ENCODE peak calls at places on chromosomes 2 and 18, in five cellular contexts. One of them, this sample, is unnamed.

GRCh38 chr2:218074031-218074430 is 5.0 kb downstream of the RUFY4 start:
- DNase-seq in mammary epithelial cell: no peak
- DNase-seq in PC-9: peak; percentile 60
- DNase-seq in fibroblast of lung: peak; percentile 5
- DNase-seq in MM.1S: peak; percentile 27
- DNase-seq in this sample: peak; percentile 60

GRCh38 chr2:341017-341542 is 53.2 kb upstream of the ALKAL2 start:
- DNase-seq in mammary epithelial cell: no peak
- DNase-seq in PC-9: no peak
- DNase-seq in fibroblast of lung: no peak
- DNase-seq in MM.1S: no peak
- DNase-seq in this sample: no peak

GRCh38 chr18:58054041-58054733 is 10.2 kb downstream of the NEDD4L start:
- DNase-seq in mammary epithelial cell: peak; percentile 63
- DNase-seq in PC-9: no peak
- DNase-seq in fibroblast of lung: peak; percentile 78
- DNase-seq in MM.1S: peak; percentile 41
- DNase-seq in this sample: peak; percentile 24

GRCh38 chr2:95274291-95275150 is at the start of gene PROM2:
- DNase-seq in mammary epithelial cell: peak; percentile 84
- DNase-seq in PC-9: peak; percentile 92
- DNase-seq in fibroblast of lung: no peak
- DNase-seq in MM.1S: no peak
- DNase-seq in this sample: peak; percentile 53

GRCh38 chr2:189082576-189082975 is 97.0 kb downstream of the COL5A2 start:
- DNase-seq in mammary epithelial cell: no peak
- DNase-seq in PC-9: no peak
- DNase-seq in fibroblast of lung: peak; percentile 44
- DNase-seq in MM.1S: no peak
- DNase-seq in this sample: peak; percentile 62

GRCh38 chr18:24176727-24177416 is 38.0 kb downstream of the CABYR start:
- DNase-seq in mammary epithelial cell: peak; percentile 27
- DNase-seq in PC-9: peak; percentile 21
- DNase-seq in fibroblast of lung: peak; percentile 36
- DNase-seq in MM.1S: peak; percentile 91
- DNase-seq in this sample: peak; percentile 75

GRCh38 chr18:13464432-13465125 is 246.0 kb downstream of the LDLRAD4 start:
- DNase-seq in mammary epithelial cell: no peak
- DNase-seq in PC-9: no peak
- DNase-seq in fibroblast of lung: peak; percentile 47
- DNase-seq in MM.1S: peak; percentile 53
- DNase-seq in this sample: no peak

GRCh38 chr2:224518806-224519580 is 66.2 kb downstream of the CUL3 start:
- DNase-seq in mammary epithelial cell: peak; percentile 32
- DNase-seq in PC-9: no peak
- DNase-seq in fibroblast of lung: peak; percentile 86
- DNase-seq in MM.1S: no peak
- DNase-seq in this sample: no peak

GRCh38 chr2:28247747-28248146 is 144.9 kb upstream of the FOSL2 start:
- DNase-seq in mammary epithelial cell: no peak
- DNase-seq in PC-9: no peak
- DNase-seq in fibroblast of lung: no peak
- DNase-seq in MM.1S: no peak
- DNase-seq in this sample: no peak

GRCh38 chr2:193272011-193272410 is 1077.3 kb upstream of the TMEFF2 start:
- DNase-seq in mammary epithelial cell: no peak
- DNase-seq in PC-9: no peak
- DNase-seq in fibroblast of lung: no peak
- DNase-seq in MM.1S: no peak
- DNase-seq in this sample: no peak

GRCh38 chr2:122083256-122084048 is 328.0 kb downstream of the TSN start:
- DNase-seq in mammary epithelial cell: no peak
- DNase-seq in PC-9: no peak
- DNase-seq in fibroblast of lung: no peak
- DNase-seq in MM.1S: no peak
- DNase-seq in this sample: no peak

GRCh38 chr2:223736488-223736887 is 100.9 kb downstream of the AP1S3 start:
- DNase-seq in mammary epithelial cell: no peak
- DNase-seq in PC-9: no peak
- DNase-seq in fibroblast of lung: no peak
- DNase-seq in MM.1S: no peak
- DNase-seq in this sample: no peak

GRCh38 chr2:27520316-27520715 is 23.7 kb downstream of the GCKR start:
- DNase-seq in mammary epithelial cell: no peak
- DNase-seq in PC-9: no peak
- DNase-seq in fibroblast of lung: no peak
- DNase-seq in MM.1S: no peak
- DNase-seq in this sample: no peak

GRCh38 chr2:119290859-119291587 is 67.4 kb downstream of the STEAP3 start:
- DNase-seq in mammary epithelial cell: peak; percentile 12
- DNase-seq in PC-9: peak; percentile 85
- DNase-seq in fibroblast of lung: peak; percentile 36
- DNase-seq in MM.1S: peak; percentile 79
- DNase-seq in this sample: peak; percentile 90

DNA sequence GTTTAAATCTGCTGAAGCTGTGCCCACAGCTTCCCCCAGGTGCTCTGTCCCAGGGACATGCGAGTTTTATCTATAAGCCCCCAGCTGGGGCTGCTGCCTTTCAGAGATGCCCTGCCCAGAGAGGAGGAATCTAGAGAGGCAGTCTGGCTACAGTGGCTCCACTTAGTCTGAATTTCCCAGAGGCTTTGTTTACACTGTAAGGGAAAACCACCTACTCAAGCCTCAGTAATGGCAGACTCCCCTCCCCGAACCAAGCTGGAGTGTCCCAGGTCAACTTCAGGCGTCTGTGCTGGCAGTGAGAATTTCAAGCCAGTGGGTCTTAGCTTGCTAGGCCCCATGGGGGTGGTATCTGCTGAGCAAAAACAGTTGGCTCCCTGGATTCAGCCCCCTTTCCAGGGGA is 1508.9 kb downstream of the SUCLG1 start:
- DNase-seq in mammary epithelial cell: no peak
- DNase-seq in PC-9: no peak
- DNase-seq in fibroblast of lung: no peak
- DNase-seq in MM.1S: no peak
- DNase-seq in this sample: no peak
- H3K9me3 ChIP-seq in mammary epithelial cell: no peaks in the 10 kb centered on the region
- H3K9me3 ChIP-seq in PC-9: no peaks in the 10 kb centered on the region
- H3K9me3 ChIP-seq in fibroblast of lung: no peaks in the 10 kb centered on the region
- H3K9me3 ChIP-seq in MM.1S: no peaks in the 10 kb centered on the region
- H3K9me3 ChIP-seq in this sample: no peaks in the 10 kb centered on the region

GRCh38 chr18:68733693-68734092 is 18.8 kb upstream of the TMX3 start:
- DNase-seq in mammary epithelial cell: no peak
- DNase-seq in PC-9: no peak
- DNase-seq in fibroblast of lung: no peak
- DNase-seq in MM.1S: no peak
- DNase-seq in this sample: no peak
- TF ChIP-seq CTCF in mammary epithelial cell: no peak
- TF ChIP-seq CTCF in PC-9: no peak
- TF ChIP-seq CTCF in fibroblast of lung: no peak
- TF ChIP-seq CTCF in MM.1S: no peak
- TF ChIP-seq CTCF in this sample: no peak

GRCh38 chr2:10911291-10912075 is at the start of gene KCNF1:
- DNase-seq in mammary epithelial cell: peak; percentile 58
- DNase-seq in PC-9: peak; percentile 65
- DNase-seq in fibroblast of lung: peak; percentile 63
- DNase-seq in MM.1S: no peak
- DNase-seq in this sample: peak; percentile 70
- TF ChIP-seq EZH2 in mammary epithelial cell: no peak
- TF ChIP-seq EZH2 in PC-9: no peak
- TF ChIP-seq EZH2 in fibroblast of lung: peak; percentile 31
- TF ChIP-seq EZH2 in MM.1S: no peak
- TF ChIP-seq EZH2 in this sample: no peak

GRCh38 chr2:196128749-196129148 is 42.6 kb downstream of the STK17B start:
- DNase-seq in mammary epithelial cell: no peak
- DNase-seq in PC-9: no peak
- DNase-seq in fibroblast of lung: no peak
- DNase-seq in MM.1S: no peak
- DNase-seq in this sample: no peak

GRCh38 chr2:196125596-196125995 is 45.8 kb downstream of the STK17B start:
- DNase-seq in mammary epithelial cell: no peak
- DNase-seq in PC-9: no peak
- DNase-seq in fibroblast of lung: peak; percentile 25
- DNase-seq in MM.1S: no peak
- DNase-seq in this sample: no peak

GRCh38 chr2:196131384-196131861 is 40.0 kb downstream of the STK17B start:
- DNase-seq in mammary epithelial cell: peak; percentile 35
- DNase-seq in PC-9: peak; percentile 25
- DNase-seq in fibroblast of lung: peak; percentile 25
- DNase-seq in MM.1S: peak; percentile 84
- DNase-seq in this sample: peak; percentile 28

GRCh38 chr2:196131949-196132925 is 39.1 kb downstream of the STK17B start:
- DNase-seq in mammary epithelial cell: no peak
- DNase-seq in PC-9: no peak
- DNase-seq in fibroblast of lung: peak; percentile 43
- DNase-seq in MM.1S: peak; percentile 30
- DNase-seq in this sample: no peak

GRCh38 chr2:196130039-196130825 is 41.1 kb downstream of the STK17B start:
- DNase-seq in mammary epithelial cell: no peak
- DNase-seq in PC-9: no peak
- DNase-seq in fibroblast of lung: no peak
- DNase-seq in MM.1S: no peak
- DNase-seq in this sample: no peak
- H3K9me3 ChIP-seq in mammary epithelial cell: peaks cover 13% of the 10 kb centered on the region
- H3K9me3 ChIP-seq in PC-9: peaks cover 4% of the 10 kb centered on the region
- H3K9me3 ChIP-seq in fibroblast of lung: no peaks in the 10 kb centered on the region
- H3K9me3 ChIP-seq in MM.1S: no peaks in the 10 kb centered on the region
- H3K9me3 ChIP-seq in this sample: peaks cover 15% of the 10 kb centered on the region

GRCh38 chr18:33495278-33495677 is 54.8 kb upstream of the CCDC178 start:
- DNase-seq in mammary epithelial cell: peak; percentile 17
- DNase-seq in PC-9: no peak
- DNase-seq in fibroblast of lung: peak; percentile 56
- DNase-seq in MM.1S: peak; percentile 31
- DNase-seq in this sample: peak; percentile 64
- TF ChIP-seq CTCF in mammary epithelial cell: peak; percentile 72
- TF ChIP-seq CTCF in PC-9: peak; percentile 29
- TF ChIP-seq CTCF in fibroblast of lung: peak; percentile 32
- TF ChIP-seq CTCF in MM.1S: peak; percentile 44
- TF ChIP-seq CTCF in this sample: peak; percentile 56

DNA sequence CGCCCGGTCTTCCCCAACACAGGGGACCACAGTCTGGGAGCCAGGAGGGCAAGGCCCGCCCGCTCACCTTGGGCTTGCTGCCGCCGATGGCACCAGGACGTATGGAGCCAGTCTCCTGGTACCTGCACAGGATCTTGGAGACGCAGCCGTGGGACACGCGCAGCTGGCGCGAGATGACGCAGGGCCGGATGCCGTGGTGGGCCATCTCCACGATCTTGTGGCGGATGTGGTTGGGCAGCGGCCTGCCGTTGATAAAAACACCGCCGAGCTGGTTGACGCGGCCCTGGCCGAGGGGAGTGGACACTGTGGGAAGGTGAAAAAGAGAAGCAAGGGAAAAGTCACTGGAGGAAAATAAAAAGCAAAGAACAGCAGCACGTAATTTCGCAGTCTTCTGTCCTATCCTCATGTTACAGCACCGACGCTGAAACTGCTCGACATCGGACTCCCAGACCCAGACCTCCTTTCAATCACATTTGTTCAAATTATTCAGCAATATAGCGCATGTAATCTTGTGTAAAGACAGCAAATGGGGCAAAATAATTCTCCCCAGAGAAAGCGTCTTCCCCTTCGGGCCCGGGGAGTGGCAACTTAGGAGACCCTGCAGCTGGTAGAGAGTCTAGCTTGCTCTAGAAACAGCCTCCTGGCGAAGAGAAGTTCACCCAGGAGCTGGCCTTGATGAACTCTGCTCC is 1.7 kb downstream of the PAX3 start:
- DNase-seq in mammary epithelial cell: no peak
- DNase-seq in PC-9: no peak
- DNase-seq in fibroblast of lung: peak; percentile 82
- DNase-seq in MM.1S: no peak
- DNase-seq in this sample: no peak
- TF ChIP-seq EZH2 in mammary epithelial cell: peak; percentile 74
- TF ChIP-seq EZH2 in PC-9: no peak
- TF ChIP-seq EZH2 in fibroblast of lung: peak; percentile 23
- TF ChIP-seq EZH2 in MM.1S: no peak
- TF ChIP-seq EZH2 in this sample: peak; percentile 91

GRCh38 chr2:126673215-126673614 is 17.3 kb downstream of the GYPC start:
- DNase-seq in mammary epithelial cell: no peak
- DNase-seq in PC-9: no peak
- DNase-seq in fibroblast of lung: no peak
- DNase-seq in MM.1S: no peak
- DNase-seq in this sample: no peak
- H3K9me3 ChIP-seq in mammary epithelial cell: peaks cover 24% of the 10 kb centered on the region
- H3K9me3 ChIP-seq in PC-9: peaks cover 9% of the 10 kb centered on the region
- H3K9me3 ChIP-seq in fibroblast of lung: no peaks in the 10 kb centered on the region
- H3K9me3 ChIP-seq in MM.1S: no peaks in the 10 kb centered on the region
- H3K9me3 ChIP-seq in this sample: peaks cover 7% of the 10 kb centered on the region

DNA sequence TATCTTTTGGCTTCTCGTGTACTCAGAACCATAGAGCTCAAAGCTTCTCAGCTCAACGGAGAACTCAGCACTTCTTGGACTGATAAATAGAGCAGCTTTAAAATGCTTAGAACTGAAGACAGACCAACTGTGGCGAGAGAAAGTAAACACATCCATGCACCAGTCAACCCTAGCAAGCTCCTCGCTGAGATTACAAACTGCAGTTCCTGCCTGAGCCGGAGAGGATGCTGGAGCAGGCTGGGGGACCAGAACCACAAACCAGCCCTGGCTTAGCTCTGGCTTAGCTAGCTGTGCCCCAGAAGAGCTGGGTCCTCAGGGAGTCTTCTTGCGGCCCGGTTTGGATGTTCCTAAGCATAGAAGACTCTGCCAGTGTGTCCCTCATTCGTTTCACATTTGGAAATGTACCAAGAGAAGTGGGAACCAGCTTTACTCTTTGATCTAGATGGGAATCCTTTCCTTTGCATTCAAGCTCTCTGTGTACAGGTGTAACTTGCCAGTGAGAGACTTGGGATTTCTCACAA is 5.6 kb downstream of the PAX8 start:
- DNase-seq in mammary epithelial cell: no peak
- DNase-seq in PC-9: no peak
- DNase-seq in fibroblast of lung: peak; percentile 27
- DNase-seq in MM.1S: peak; percentile 40
- DNase-seq in this sample: peak; percentile 57
- TF ChIP-seq CTCF in mammary epithelial cell: peak; percentile 28
- TF ChIP-seq CTCF in PC-9: no peak
- TF ChIP-seq CTCF in fibroblast of lung: no peak
- TF ChIP-seq CTCF in MM.1S: no peak
- TF ChIP-seq CTCF in this sample: peak; percentile 28

GRCh38 chr2:170814551-170815245 is 2.0 kb upstream of the GAD1 start:
- DNase-seq in mammary epithelial cell: no peak
- DNase-seq in PC-9: no peak
- DNase-seq in fibroblast of lung: no peak
- DNase-seq in MM.1S: no peak
- DNase-seq in this sample: no peak
- TF ChIP-seq EZH2 in mammary epithelial cell: no peak
- TF ChIP-seq EZH2 in PC-9: no peak
- TF ChIP-seq EZH2 in fibroblast of lung: peak; percentile 11
- TF ChIP-seq EZH2 in MM.1S: no peak
- TF ChIP-seq EZH2 in this sample: no peak